ENCODE peak calls at places on chromosomes 3 and 15, in five cellular contexts. E, G, B, Q and O are unnamed samples. For H3K27me3, the result is how much of the 10 kb centered on the place peaks cover.

GRCh38 chr3:48661501-48662139 is 1.1 kb downstream of the CELSR3 start:
- DNase-seq in E (peak), G (peak), B (peak), Q (peak), O (peak)

GRCh38 chr15:99174567-99174966 is 69.7 kb downstream of the SYNM start:
- DNase-seq in E (no peak), G (no peak), B (no peak), Q (no peak), O (no peak)

GRCh38 chr3:72474775-72475174 is 373.5 kb downstream of the SHQ1 start:
- DNase-seq in E (no peak), G (no peak), B (no peak), Q (no peak), O (no peak)

GRCh38 chr3:116930786-116931185 is 221.2 kb downstream of the TUSC7 start:
- DNase-seq in E (peak), G (no peak), B (no peak), Q (no peak), O (no peak)

GRCh38 chr3:73259841-73260240 is 198.4 kb downstream of the EBLN2 start:
- DNase-seq in E (no peak), G (no peak), B (no peak), Q (no peak), O (no peak)

GRCh38 chr15:98077186-98077585 is 116.7 kb downstream of the ARRDC4 start:
- DNase-seq in E (no peak), G (peak), B (peak), Q (no peak), O (no peak)

GRCh38 chr3:119913021-119913420 is 131.1 kb downstream of the NR1I2 start:
- DNase-seq in E (peak), G (no peak), B (no peak), Q (no peak), O (no peak)

GRCh38 chr15:55820043-55820442 is 77.1 kb upstream of the PRTG start:
- DNase-seq in E (no peak), G (no peak), B (peak), Q (no peak), O (peak)

GRCh38 chr3:143343944-143344343 is 224.4 kb downstream of the CHST2 start:
- DNase-seq in E (no peak), G (no peak), B (no peak), Q (no peak), O (no peak)

GRCh38 chr15:65085207-65085753 is 8.7 kb downstream of the KBTBD13 start:
- DNase-seq in E (no peak), G (no peak), B (no peak), Q (no peak), O (peak)

GRCh38 chr3:39224288-39224687 is 31.9 kb upstream of the XIRP1 start:
- DNase-seq in E (no peak), G (no peak), B (no peak), Q (no peak), O (no peak)

GRCh38 chr3:186965141-186965879 is 35.0 kb downstream of the ST6GAL1 start:
- DNase-seq in E (peak), G (no peak), B (no peak), Q (no peak), O (no peak)

GRCh38 chr3:139745831-139746230 is 68.1 kb upstream of the NMNAT3 start:
- DNase-seq in E (peak), G (no peak), B (no peak), Q (no peak), O (no peak)

GRCh38 chr3:79724206-79724605 is 43.6 kb downstream of the ROBO1 start:
- DNase-seq in E (no peak), G (no peak), B (no peak), Q (peak), O (peak)

GRCh38 chr3:14524920-14525660 is 15.1 kb downstream of the GRIP2 start:
- DNase-seq in E (no peak), G (no peak), B (no peak), Q (peak), O (no peak)

GRCh38 chr3:44342191-44342790 is 3.7 kb downstream of the TCAIM start:
- DNase-seq in E (peak), G (no peak), B (no peak), Q (no peak), O (no peak)

GRCh38 chr15:48021336-48022086 is 99.3 kb upstream of the SLC24A5 start:
- DNase-seq in E (peak), G (no peak), B (no peak), Q (no peak), O (no peak)

GRCh38 chr3:50503947-50504346 is 513 bp upstream of the CACNA2D2 start:
- DNase-seq in E (no peak), G (no peak), B (no peak), Q (no peak), O (no peak)
- H3K27me3 ChIP-seq in E (half or more), G (under half), B (under half), Q (under half), O (under half)

DNA sequence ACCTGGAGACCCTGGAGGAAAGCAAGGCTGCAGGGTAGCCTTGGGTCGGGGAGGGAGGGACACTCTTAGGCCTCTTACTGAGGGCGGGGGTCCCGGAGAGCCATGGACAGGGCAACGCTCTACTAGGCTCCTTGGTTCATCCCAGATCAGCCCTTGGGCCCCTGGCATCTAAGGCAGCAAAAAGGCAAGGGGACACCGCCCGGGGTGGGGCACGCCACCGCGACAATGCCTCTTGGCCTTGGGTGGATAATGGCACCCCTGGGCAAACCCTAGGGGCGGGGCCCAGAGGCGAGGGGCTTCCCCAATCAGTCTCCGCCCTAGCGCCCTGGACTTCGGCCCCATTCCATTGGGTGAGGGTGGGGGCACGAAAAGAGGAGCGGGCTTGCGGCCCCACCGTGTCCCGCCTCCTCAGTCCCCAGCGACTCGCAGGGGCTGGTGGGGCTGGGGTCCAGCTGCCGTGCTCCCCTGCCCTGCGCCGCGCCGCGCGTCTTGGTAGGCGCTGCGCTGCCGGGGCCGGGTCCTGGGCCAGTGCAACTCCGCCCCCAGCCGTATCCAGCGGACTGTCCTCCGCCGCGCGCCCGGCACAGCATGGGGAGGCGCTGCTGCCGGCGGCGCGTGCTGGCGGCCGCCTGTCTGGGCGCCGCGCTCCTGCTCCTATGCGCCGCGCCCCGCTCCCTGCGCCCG is at the start of gene CHST13:
- DNase-seq in E (peak), G (peak), B (no peak), Q (peak), O (peak)
- H3K27me3 ChIP-seq in E (under half), G (under half), B (under half), Q (under half), O (under half)

GRCh38 chr3:62373215-62373614 is at the start of gene FEZF2:
- DNase-seq in E (no peak), G (no peak), B (no peak), Q (no peak), O (no peak)
- H3K27me3 ChIP-seq in E (half or more), G (half or more), B (under half), Q (under half), O (under half)

GRCh38 chr15:82642656-82643055 is 4.5 kb downstream of the CPEB1 start:
- DNase-seq in E (no peak), G (no peak), B (no peak), Q (no peak), O (no peak)

GRCh38 chr15:82641129-82641798 is 5.9 kb downstream of the CPEB1 start:
- DNase-seq in E (no peak), G (no peak), B (no peak), Q (peak), O (no peak)

GRCh38 chr15:82643992-82644391 is 3.2 kb downstream of the CPEB1 start:
- DNase-seq in E (no peak), G (no peak), B (no peak), Q (no peak), O (no peak)

GRCh38 chr15:82635798-82636197 is 11.4 kb downstream of the CPEB1 start:
- DNase-seq in E (no peak), G (no peak), B (no peak), Q (no peak), O (no peak)

GRCh38 chr15:82640672-82641071 is 6.5 kb downstream of the CPEB1 start:
- DNase-seq in E (no peak), G (no peak), B (no peak), Q (no peak), O (no peak)
- H3K27me3 ChIP-seq in E (under half), G (under half), B (under half), Q (under half), O (under half)